ENCODE peak calls at places on chromosomes 11 and 22, in ten cellular contexts. Z is WTC11; C is SJSA1; W is choroid plexus epithelial cell; E is astrocyte of the spinal cord; X is BE2C; L is kidney epithelial cell; K is CD4-positive, alpha-beta memory T cell; R is epithelial cell of esophagus; M is spleen. A is an unnamed sample.
A peak's percentile ranks its signal among the peaks of the same experiment; 100 is the strongest.

GRCh38 chr11:100010393-100010792 is 676.7 kb upstream of the ARHGAP42 start:
- DNase-seq in Z (peak; percentile 59), C (no peak), W (no peak), E (no peak), X (peak; percentile 9), L (no peak), K (no peak), R (no peak), M (no peak), A (no peak)

GRCh38 chr11:47586043-47586442 is 435 bp upstream of the FAM180B start:
- DNase-seq in Z (no peak), C (no peak), W (no peak), E (no peak), X (no peak), L (no peak), K (no peak), R (no peak), M (peak; percentile 61), A (no peak)

GRCh38 chr11:16739326-16739875 is 954 bp downstream of the C11orf58 start:
- DNase-seq in Z (no peak), C (no peak), W (peak; percentile 38), E (peak; percentile 42), X (no peak), L (peak; percentile 5), K (peak; percentile 32), R (no peak), M (no peak), A (peak; percentile 22)

GRCh38 chr22:50039669-50040458 is 18.2 kb downstream of the TTLL8 start:
- DNase-seq in Z (no peak), C (no peak), W (no peak), E (no peak), X (no peak), L (no peak), K (no peak), R (no peak), M (peak; percentile 11), A (no peak)

GRCh38 chr22:46770726-46771125 is 8.3 kb downstream of the TBC1D22A start:
- DNase-seq in Z (no peak), C (no peak), W (no peak), E (no peak), X (no peak), L (no peak), K (no peak), R (no peak), M (peak; percentile 86), A (no peak)

GRCh38 chr22:46053563-46054090 is 76.7 kb upstream of the WNT7B start:
- DNase-seq in Z (no peak), C (peak; percentile 71), W (peak; percentile 57), E (peak; percentile 61), X (peak; percentile 82), L (no peak), K (peak; percentile 66), R (peak; percentile 79), M (peak; percentile 94), A (peak; percentile 72)

GRCh38 chr11:71114124-71114851 is 138.1 kb downstream of the SHANK2 start:
- DNase-seq in Z (no peak), C (no peak), W (no peak), E (no peak), X (no peak), L (no peak), K (no peak), R (no peak), M (peak; percentile 34), A (peak; percentile 42)

GRCh38 chr11:118488480-118489109 is 38.7 kb upstream of the TTC36 start:
- DNase-seq in Z (peak; percentile 75), C (peak; percentile 47), W (peak; percentile 92), E (peak; percentile 76), X (peak; percentile 66), L (peak; percentile 39), K (peak; percentile 83), R (peak; percentile 83), M (peak; percentile 85), A (peak; percentile 41)

GRCh38 chr11:124277207-124277606 is 21.0 kb downstream of the OR8G5 start:
- DNase-seq in Z (no peak), C (no peak), W (no peak), E (no peak), X (no peak), L (no peak), K (no peak), R (no peak), M (peak; percentile 41), A (no peak)

GRCh38 chr11:96964661-96965060 is 574.8 kb downstream of the JRKL start:
- DNase-seq in Z (no peak), C (no peak), W (no peak), E (no peak), X (no peak), L (no peak), K (no peak), R (peak; percentile 4), M (no peak), A (no peak)

GRCh38 chr11:75547177-75547576 is 14.9 kb upstream of the SERPINH1 start:
- DNase-seq in Z (no peak), C (no peak), W (no peak), E (no peak), X (no peak), L (no peak), K (no peak), R (no peak), M (no peak), A (no peak)

GRCh38 chr11:61066645-61067044 is 35.6 kb upstream of the CD5 start:
- DNase-seq in Z (no peak), C (peak; percentile 36), W (no peak), E (no peak), X (no peak), L (no peak), K (no peak), R (no peak), M (no peak), A (no peak)

GRCh38 chr11:119403021-119403420 is 20.0 kb downstream of the THY1 start:
- DNase-seq in Z (no peak), C (no peak), W (no peak), E (no peak), X (no peak), L (no peak), K (no peak), R (no peak), M (no peak), A (peak; percentile 12)

GRCh38 chr11:130765951-130766649 is 150.2 kb downstream of the SNX19 start:
- DNase-seq in Z (no peak), C (no peak), W (no peak), E (no peak), X (no peak), L (no peak), K (no peak), R (no peak), M (no peak), A (no peak)

GRCh38 chr11:503179-503981 is 3.7 kb downstream of the RNH1 start:
- DNase-seq in Z (no peak), C (no peak), W (peak; percentile 58), E (peak; percentile 18), X (no peak), L (no peak), K (no peak), R (no peak), M (peak; percentile 86), A (no peak)

GRCh38 chr22:44278234-44279058 is 34.3 kb downstream of the SHISAL1 start:
- DNase-seq in Z (no peak), C (no peak), W (no peak), E (no peak), X (no peak), L (no peak), K (no peak), R (no peak), M (no peak), A (no peak)

GRCh38 chr11:59615132-59615636 is 390 bp downstream of the OSBP start:
- DNase-seq in Z (peak; percentile 43), C (peak; percentile 51), W (peak; percentile 23), E (no peak), X (peak; percentile 11), L (no peak), K (peak; percentile 79), R (peak; percentile 77), M (peak; percentile 92), A (no peak)

GRCh38 chr11:83473771-83474170 is 187.6 kb upstream of the CCDC90B start:
- DNase-seq in Z (no peak), C (no peak), W (no peak), E (no peak), X (no peak), L (no peak), K (no peak), R (no peak), M (no peak), A (no peak)

GRCh38 chr11:14065153-14065552 is 102.6 kb downstream of the SPON1 start:
- DNase-seq in Z (no peak), C (no peak), W (no peak), E (no peak), X (no peak), L (no peak), K (no peak), R (no peak), M (no peak), A (no peak)

GRCh38 chr22:23036684-23037428 is 33.5 kb upstream of the GNAZ start:
- DNase-seq in Z (no peak), C (no peak), W (peak; percentile 8), E (no peak), X (no peak), L (no peak), K (no peak), R (peak; percentile 18), M (no peak), A (peak; percentile 17)

GRCh38 chr11:117872962-117873827 is 3.3 kb downstream of the FXYD6 start:
- DNase-seq in Z (no peak), C (no peak), W (no peak), E (no peak), X (no peak), L (no peak), K (peak; percentile 8), R (no peak), M (no peak), A (no peak)

GRCh38 chr22:29987143-29987542 is 93.1 kb upstream of the HORMAD2 start:
- DNase-seq in Z (no peak), C (no peak), W (no peak), E (no peak), X (no peak), L (no peak), K (no peak), R (no peak), M (no peak), A (no peak)

GRCh38 chr11:20363149-20363499 is 390 bp upstream of the HTATIP2 start:
- DNase-seq in Z (no peak), C (no peak), W (no peak), E (no peak), X (no peak), L (no peak), K (no peak), R (no peak), M (no peak), A (no peak)

GRCh38 chr11:47408598-47409439 is 429 bp downstream of the SLC39A13 start:
- DNase-seq in Z (peak; percentile 49), C (peak; percentile 81), W (peak; percentile 83), E (peak; percentile 79), X (peak; percentile 67), L (peak; percentile 57), K (peak; percentile 27), R (peak; percentile 92), M (peak; percentile 96), A (peak; percentile 38)

GRCh38 chr11:129374993-129375721 is 491 bp upstream of the BARX2 start:
- DNase-seq in Z (peak; percentile 42), C (no peak), W (no peak), E (peak; percentile 25), X (no peak), L (no peak), K (no peak), R (peak; percentile 75), M (no peak), A (no peak)

GRCh38 chr11:12762283-12762682 is 88.1 kb downstream of the TEAD1 start:
- DNase-seq in Z (no peak), C (no peak), W (peak; percentile 75), E (no peak), X (no peak), L (no peak), K (no peak), R (no peak), M (no peak), A (no peak)

GRCh38 chr22:49193348-49193747 is 634.3 kb downstream of the BRD1 start:
- DNase-seq in Z (no peak), C (no peak), W (no peak), E (no peak), X (no peak), L (no peak), K (no peak), R (no peak), M (peak; percentile 34), A (no peak)

GRCh38 chr22:20864186-20864908 is 5.5 kb downstream of the SNAP29 start:
- DNase-seq in Z (no peak), C (no peak), W (no peak), E (no peak), X (no peak), L (no peak), K (no peak), R (no peak), M (no peak), A (no peak)

A was measured in SJCRH30.